ENCODE peak calls at places on chromosome 17, in six cellular contexts. P is pancreas; E is ovary; R is uterus; I is naive thymus-derived CD4-positive, alpha-beta T cell; D is HAP-1. T is an unnamed sample. For H3K4me1, the result is how much of the 10 kb centered on the place peaks cover.

GRCh38 chr17:17146791-17147406 is 59.2 kb downstream of the PLD6 start:
- DNase-seq in D (no peak), E (no peak), I (no peak), P (no peak), R (no peak), T (peak)

GRCh38 chr17:48023408-48024148 is 14.0 kb downstream of the COPZ2 start:
- DNase-seq in D (peak), P (peak), R (peak), E (peak), I (no peak), T (no peak)

GRCh38 chr17:37797206-37797605 is 52.3 kb upstream of the HNF1B start:
- DNase-seq in D (no peak), R (no peak), I (no peak), E (no peak), P (no peak), T (no peak)

GRCh38 chr17:20992987-20993862 is 49.6 kb downstream of the USP22 start:
- DNase-seq in E (peak), P (peak), D (peak), R (peak), I (peak), T (peak)

GRCh38 chr17:76376318-76377133 is 7.9 kb upstream of the SPHK1 start:
- DNase-seq in D (peak), E (no peak), P (no peak), R (no peak), I (no peak), T (no peak)

GRCh38 chr17:75557075-75557851 is 30.3 kb upstream of the MYO15B start:
- DNase-seq in D (no peak), E (peak), P (peak), I (no peak), R (peak), T (no peak)

GRCh38 chr17:57455063-57455914 is 199.0 kb downstream of the MSI2 start:
- DNase-seq in E (no peak), I (peak), P (no peak), D (no peak), R (no peak), T (no peak)

GRCh38 chr17:37527249-37527851 is 37.7 kb downstream of the DUSP14 start:
- DNase-seq in E (no peak), R (no peak), I (peak), D (peak), P (no peak), T (peak)

GRCh38 chr17:52536466-52536865 is 378.0 kb upstream of the CA10 start:
- DNase-seq in D (no peak), R (no peak), E (no peak), P (no peak), I (no peak), T (no peak)

GRCh38 chr17:37493249-37494027 is 3.7 kb downstream of the DUSP14 start:
- DNase-seq in P (no peak), R (no peak), E (no peak), D (no peak), I (no peak), T (no peak)

DNA sequence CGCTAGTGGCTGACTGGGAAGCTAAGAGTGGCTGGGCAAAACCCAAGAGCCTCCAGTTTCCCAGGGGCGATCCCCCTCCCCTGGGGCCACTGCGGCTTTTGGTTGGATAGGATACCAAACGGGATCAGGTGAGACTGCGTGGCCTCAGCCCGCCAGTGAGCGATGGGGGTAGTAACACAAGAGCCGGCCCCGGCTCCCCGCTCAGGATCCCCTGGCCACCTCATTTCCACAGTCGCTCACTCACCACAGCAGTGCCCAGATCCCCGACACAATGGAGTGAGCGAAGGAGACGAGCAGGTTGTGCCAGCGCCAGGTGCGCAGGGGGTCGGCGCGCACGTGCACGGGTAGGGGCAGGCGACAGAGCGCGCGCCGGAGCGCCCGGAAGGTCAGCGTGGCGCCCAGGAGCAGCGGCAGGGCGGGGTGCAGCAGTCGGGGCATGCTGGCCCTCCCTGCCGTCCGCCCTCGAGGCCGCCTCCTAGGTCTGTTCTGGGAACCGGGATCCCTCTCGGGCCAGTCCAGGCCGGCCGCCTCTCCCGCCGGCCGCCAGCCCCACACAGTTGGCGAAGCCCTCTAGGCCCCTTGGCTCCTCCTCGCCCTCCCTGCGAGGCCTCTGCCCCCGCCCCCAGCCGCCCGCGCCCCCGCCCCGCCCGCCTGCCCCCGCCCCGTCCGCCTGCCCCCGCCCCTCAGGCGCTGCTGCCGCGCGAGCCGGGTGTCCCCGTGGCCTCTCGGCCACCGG is at the start of gene TLCD1:
- DNase-seq in I (no peak), P (peak), R (no peak), D (peak), E (peak), T (no peak)
- H3K4me1 ChIP-seq in I (under half), P (under half), R (under half), D (under half), E (under half), T (under half)

GRCh38 chr17:1181769-1182137 is 2.0 kb upstream of the ABR start:
- DNase-seq in R (no peak), P (no peak), D (no peak), I (no peak), E (no peak), T (no peak)
- H3K4me1 ChIP-seq in R (under half), P (under half), D (under half), I (under half), E (under half), T (under half)

GRCh38 chr17:67156269-67157199 is 88.5 kb downstream of the HELZ start:
- DNase-seq in I (no peak), D (no peak), P (no peak), R (no peak), E (no peak), T (no peak)
- H3K4me1 ChIP-seq in I (under half), D (under half), P (under half), R (under half), E (under half), T (under half)

GRCh38 chr17:78972507-78973105 is 7.1 kb downstream of the LGALS3BP start:
- DNase-seq in I (no peak), D (no peak), P (no peak), E (no peak), R (no peak), T (no peak)

GRCh38 chr17:78974635-78975591 is 4.8 kb downstream of the LGALS3BP start:
- DNase-seq in P (peak), I (no peak), E (no peak), D (peak), R (peak), T (no peak)

GRCh38 chr17:78973792-78974520 is 5.8 kb downstream of the LGALS3BP start:
- DNase-seq in R (no peak), D (no peak), I (no peak), P (no peak), E (peak), T (no peak)

GRCh38 chr17:78971764-78972506 is 7.8 kb downstream of the LGALS3BP start:
- DNase-seq in R (no peak), I (no peak), E (no peak), P (no peak), D (no peak), T (no peak)

GRCh38 chr17:78973196-78973595 is 6.5 kb downstream of the LGALS3BP start:
- DNase-seq in E (no peak), R (peak), I (no peak), P (no peak), D (no peak), T (no peak)
- H3K4me1 ChIP-seq in E (under half), R (under half), I (under half), P (under half), D (under half), T (under half)

GRCh38 chr17:33121272-33121671 is 129.6 kb downstream of the SPACA3 start:
- DNase-seq in I (no peak), E (no peak), P (no peak), R (no peak), D (no peak), T (no peak)
- H3K4me1 ChIP-seq in I (under half), E (under half), P (under half), R (under half), D (under half), T (under half)

DNA sequence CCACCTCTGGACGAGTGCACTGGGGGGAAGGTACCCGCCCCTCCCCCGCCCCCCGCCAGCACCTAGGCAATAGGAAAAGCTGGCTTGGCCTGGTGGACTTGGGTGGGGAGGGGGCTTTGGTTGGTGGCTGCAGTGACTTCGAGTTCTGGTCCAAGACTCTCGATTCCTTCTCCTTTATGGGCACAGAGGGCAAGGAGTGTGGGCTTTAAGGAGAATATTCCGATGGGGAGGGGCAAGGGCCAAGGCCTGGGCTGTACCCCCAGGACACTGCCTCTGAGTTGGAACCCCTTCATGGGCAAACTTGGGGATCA is 409 bp downstream of the ACSF2 start:
- DNase-seq in D (no peak), R (no peak), P (no peak), I (no peak), E (no peak), T (no peak)
- H3K4me1 ChIP-seq in D (under half), R (under half), P (under half), I (under half), E (under half), T (under half)

GRCh38 chr17:62065611-62066468 is 762 bp upstream of the MED13 start:
- DNase-seq in P (peak), I (peak), D (peak), R (peak), E (peak), T (peak)

GRCh38 chr17:62064029-62064790 is 868 bp downstream of the MED13 start:
- DNase-seq in R (no peak), E (no peak), I (peak), P (no peak), D (no peak), T (no peak)

GRCh38 chr17:62062313-62062712 is 2.8 kb downstream of the MED13 start:
- DNase-seq in I (no peak), E (no peak), P (no peak), R (no peak), D (no peak), T (no peak)

GRCh38 chr17:62064791-62065563 is at the start of gene MED13:
- DNase-seq in P (peak), E (peak), D (peak), R (peak), I (peak), T (no peak)

GRCh38 chr17:62062936-62063335 is 2.1 kb downstream of the MED13 start:
- DNase-seq in R (no peak), E (no peak), P (no peak), I (no peak), D (no peak), T (no peak)
- H3K4me1 ChIP-seq in R (under half), E (under half), P (half or more), I (under half), D (under half), T (under half)

GRCh38 chr17:78665385-78665951 is 88.3 kb upstream of the DNAH17 start:
- DNase-seq in I (no peak), D (no peak), E (no peak), P (no peak), R (no peak), T (no peak)
- H3K4me1 ChIP-seq in I (under half), D (under half), E (under half), P (under half), R (under half), T (under half)

GRCh38 chr17:27892866-27893769 is at the start of gene LYRM9:
- DNase-seq in R (peak), I (peak), E (peak), P (peak), D (peak), T (peak)

GRCh38 chr17:27891841-27892240 is 1.3 kb downstream of the LYRM9 start:
- DNase-seq in D (no peak), E (no peak), P (no peak), R (no peak), I (no peak), T (no peak)

GRCh38 chr17:27893834-27894503 is 804 bp upstream of the LYRM9 start:
- DNase-seq in R (no peak), D (no peak), P (no peak), E (no peak), I (no peak), T (no peak)

GRCh38 chr17:27889711-27890251 is 3.4 kb downstream of the LYRM9 start:
- DNase-seq in P (no peak), R (no peak), E (no peak), I (no peak), D (no peak), T (no peak)

DNA sequence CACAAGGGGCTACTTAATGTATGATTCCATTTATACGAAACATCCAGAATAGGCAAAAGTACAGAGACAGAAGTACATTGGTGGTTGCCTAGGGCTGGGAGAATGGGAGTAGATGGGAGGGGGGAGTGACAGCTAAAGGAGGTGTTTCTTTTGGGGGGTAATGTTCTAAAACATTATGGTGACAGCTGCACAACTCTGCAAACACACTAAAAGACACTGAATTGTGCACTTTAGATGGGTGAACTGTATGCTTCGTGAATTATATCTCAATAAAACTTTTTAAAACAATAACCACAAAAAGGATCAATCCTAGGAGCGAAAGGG is 661 bp downstream of the LYRM9 start:
- DNase-seq in R (no peak), P (no peak), I (no peak), D (no peak), E (no peak), T (no peak)
- H3K4me1 ChIP-seq in R (under half), P (under half), I (under half), D (under half), E (under half), T (under half)

T was measured in iPS DF 6.9.